ENCODE peak calls at places on chromosome 19, in five cellular contexts. D is tibial nerve, P is prostate gland, U is NCI-H1694 treated with DMSO at 0.1 percent for 48 hours, J is Kasumi-1. T is an unnamed sample.

GRCh38 chr19:3494051-3494450 is 6.4 kb downstream of the DOHH start:
- DNase-seq in D (no peak), P (no peak), U (no peak), J (no peak), T (no peak)

GRCh38 chr19:41646589-41647204 is 19.8 kb upstream of the CEACAM4 start:
- DNase-seq in D (no peak), P (no peak), U (no peak), J (no peak), T (no peak)

GRCh38 chr19:49658566-49659442 is 6.9 kb downstream of the IRF3 start:
- DNase-seq in D (no peak), P (no peak), U (no peak), J (no peak), T (no peak)

GRCh38 chr19:18848860-18849661 is 17.3 kb downstream of the UPF1 start:
- DNase-seq in D (peak), P (peak), U (no peak), J (no peak), T (no peak)

GRCh38 chr19:1132625-1133383 is 29.0 kb downstream of the GPX4 start:
- DNase-seq in D (no peak), P (no peak), U (no peak), J (no peak), T (no peak)

GRCh38 chr19:18306903-18307681 is 15.8 kb downstream of the LSM4 start:
- DNase-seq in D (no peak), P (no peak), U (no peak), J (no peak), T (no peak)

GRCh38 chr19:38173324-38174041 is 50.5 kb downstream of the DPF1 start:
- DNase-seq in D (no peak), P (no peak), U (peak), J (no peak), T (no peak)

GRCh38 chr19:54388001-54388802 is 23.5 kb upstream of the LAIR1 start:
- DNase-seq in D (no peak), P (no peak), U (no peak), J (peak), T (no peak)

GRCh38 chr19:913080-913748 is at the start of gene R3HDM4:
- DNase-seq in D (peak), P (peak), U (no peak), J (peak), T (peak)

GRCh38 chr19:41533691-41534090 is 42.3 kb upstream of the CEACAM21 start:
- DNase-seq in D (no peak), P (no peak), U (no peak), J (no peak), T (no peak)

GRCh38 chr19:30640266-30640965 is 268.2 kb downstream of the ZNF536 start:
- DNase-seq in D (no peak), P (no peak), U (no peak), J (no peak), T (no peak)

GRCh38 chr19:12786149-12786870 is 5.0 kb upstream of the JUNB start:
- DNase-seq in D (no peak), P (peak), U (no peak), J (peak), T (peak)

GRCh38 chr19:4502282-4503223 is 15.7 kb downstream of the PLIN4 start:
- DNase-seq in D (no peak), P (no peak), U (no peak), J (no peak), T (no peak)

GRCh38 chr19:801861-802496 is 4.7 kb downstream of the PTBP1 start:
- DNase-seq in D (no peak), P (peak), U (no peak), J (no peak), T (no peak)